ENCODE peak calls at places on chromosomes 12 and 14, in five cellular contexts. One of them, this sample, is unnamed.

GRCh38 chr12:42516573-42516972 is 73.0 kb downstream of the PRICKLE1 start:
- DNase-seq in fibroblast of the conjunctiva: no peak
- DNase-seq in transverse colon: no peak
- DNase-seq in NCI-H510A treated with DMSO at 0.1 percent for 48 hours: no peak
- DNase-seq in LoVo: no peak
- DNase-seq in this sample: no peak

GRCh38 chr12:3777206-3777809 is 24.4 kb upstream of the CRACR2A start:
- DNase-seq in fibroblast of the conjunctiva: no peak
- DNase-seq in NCI-H510A treated with DMSO at 0.1 percent for 48 hours: peak; percentile 84
- DNase-seq in transverse colon: no peak
- DNase-seq in LoVo: peak; percentile 61
- DNase-seq in this sample: peak; percentile 20

GRCh38 chr12:81105687-81106086 is 27.8 kb downstream of the ACSS3 start:
- DNase-seq in transverse colon: no peak
- DNase-seq in LoVo: no peak
- DNase-seq in fibroblast of the conjunctiva: no peak
- DNase-seq in NCI-H510A treated with DMSO at 0.1 percent for 48 hours: no peak
- DNase-seq in this sample: no peak

GRCh38 chr12:68481181-68481941 is 129.3 kb upstream of the RAP1B start:
- DNase-seq in NCI-H510A treated with DMSO at 0.1 percent for 48 hours: no peak
- DNase-seq in fibroblast of the conjunctiva: no peak
- DNase-seq in transverse colon: no peak
- DNase-seq in LoVo: no peak
- DNase-seq in this sample: no peak

GRCh38 chr12:115506822-115507629 is 770.5 kb downstream of the MED13L start:
- DNase-seq in fibroblast of the conjunctiva: no peak
- DNase-seq in LoVo: peak; percentile 82
- DNase-seq in transverse colon: peak; percentile 7
- DNase-seq in NCI-H510A treated with DMSO at 0.1 percent for 48 hours: no peak
- DNase-seq in this sample: no peak

GRCh38 chr12:45914090-45914489 is 76.3 kb downstream of the SCAF11 start:
- DNase-seq in NCI-H510A treated with DMSO at 0.1 percent for 48 hours: no peak
- DNase-seq in LoVo: no peak
- DNase-seq in fibroblast of the conjunctiva: peak; percentile 24
- DNase-seq in transverse colon: no peak
- DNase-seq in this sample: peak; percentile 24

GRCh38 chr14:99792551-99793212 is 531 bp upstream of the EML1 start:
- DNase-seq in transverse colon: no peak
- DNase-seq in NCI-H510A treated with DMSO at 0.1 percent for 48 hours: peak; percentile 24
- DNase-seq in LoVo: no peak
- DNase-seq in fibroblast of the conjunctiva: no peak
- DNase-seq in this sample: peak; percentile 6

GRCh38 chr12:77113971-77114370 is 48.6 kb upstream of the E2F7 start:
- DNase-seq in NCI-H510A treated with DMSO at 0.1 percent for 48 hours: no peak
- DNase-seq in LoVo: no peak
- DNase-seq in fibroblast of the conjunctiva: no peak
- DNase-seq in transverse colon: no peak
- DNase-seq in this sample: peak; percentile 10

GRCh38 chr12:108511633-108512540 is 3.2 kb upstream of the FICD start:
- DNase-seq in fibroblast of the conjunctiva: peak; percentile 66
- DNase-seq in LoVo: peak; percentile 81
- DNase-seq in NCI-H510A treated with DMSO at 0.1 percent for 48 hours: peak; percentile 78
- DNase-seq in transverse colon: peak; percentile 75
- DNase-seq in this sample: peak; percentile 37

GRCh38 chr12:19800884-19801283 is 361.6 kb downstream of the AEBP2 start:
- DNase-seq in NCI-H510A treated with DMSO at 0.1 percent for 48 hours: no peak
- DNase-seq in transverse colon: no peak
- DNase-seq in LoVo: no peak
- DNase-seq in fibroblast of the conjunctiva: no peak
- DNase-seq in this sample: no peak

GRCh38 chr12:126437934-126438333 is 1372.7 kb downstream of the AACS start:
- DNase-seq in transverse colon: no peak
- DNase-seq in NCI-H510A treated with DMSO at 0.1 percent for 48 hours: no peak
- DNase-seq in fibroblast of the conjunctiva: no peak
- DNase-seq in LoVo: no peak
- DNase-seq in this sample: no peak

GRCh38 chr14:105330491-105330895 is 15.9 kb downstream of the PACS2 start:
- DNase-seq in fibroblast of the conjunctiva: no peak
- DNase-seq in NCI-H510A treated with DMSO at 0.1 percent for 48 hours: no peak
- DNase-seq in transverse colon: no peak
- DNase-seq in LoVo: no peak
- DNase-seq in this sample: no peak

GRCh38 chr12:90008277-90008676 is 299.6 kb upstream of the ATP2B1 start:
- DNase-seq in transverse colon: no peak
- DNase-seq in fibroblast of the conjunctiva: no peak
- DNase-seq in NCI-H510A treated with DMSO at 0.1 percent for 48 hours: no peak
- DNase-seq in LoVo: no peak
- DNase-seq in this sample: no peak

GRCh38 chr12:25723286-25723685 is 170.2 kb upstream of the LMNTD1 start:
- DNase-seq in fibroblast of the conjunctiva: no peak
- DNase-seq in transverse colon: no peak
- DNase-seq in LoVo: no peak
- DNase-seq in NCI-H510A treated with DMSO at 0.1 percent for 48 hours: no peak
- DNase-seq in this sample: no peak

GRCh38 chr12:6363330-6364036 is 11.9 kb downstream of the SCNN1A start:
- DNase-seq in fibroblast of the conjunctiva: no peak
- DNase-seq in transverse colon: peak; percentile 89
- DNase-seq in LoVo: peak; percentile 93
- DNase-seq in NCI-H510A treated with DMSO at 0.1 percent for 48 hours: no peak
- DNase-seq in this sample: peak; percentile 81

GRCh38 chr12:104356231-104357115 is 52.9 kb downstream of the EID3 start:
- DNase-seq in transverse colon: no peak
- DNase-seq in LoVo: no peak
- DNase-seq in NCI-H510A treated with DMSO at 0.1 percent for 48 hours: no peak
- DNase-seq in fibroblast of the conjunctiva: no peak
- DNase-seq in this sample: no peak

GRCh38 chr12:68901145-68901544 is 31.8 kb downstream of the CPM start:
- DNase-seq in transverse colon: no peak
- DNase-seq in LoVo: no peak
- DNase-seq in fibroblast of the conjunctiva: no peak
- DNase-seq in NCI-H510A treated with DMSO at 0.1 percent for 48 hours: no peak
- DNase-seq in this sample: no peak

GRCh38 chr12:28583771-28584261 is 393.6 kb downstream of the CCDC91 start:
- DNase-seq in fibroblast of the conjunctiva: no peak
- DNase-seq in transverse colon: no peak
- DNase-seq in LoVo: peak; percentile 27
- DNase-seq in NCI-H510A treated with DMSO at 0.1 percent for 48 hours: no peak
- DNase-seq in this sample: no peak

GRCh38 chr12:1518763-1519516 is 75.4 kb downstream of the FBXL14 start:
- DNase-seq in fibroblast of the conjunctiva: peak; percentile 63
- DNase-seq in LoVo: peak; percentile 87
- DNase-seq in transverse colon: no peak
- DNase-seq in NCI-H510A treated with DMSO at 0.1 percent for 48 hours: peak; percentile 74
- DNase-seq in this sample: peak; percentile 89

GRCh38 chr12:56521590-56522371 is at the start of gene RBMS2:
- DNase-seq in fibroblast of the conjunctiva: peak; percentile 88
- DNase-seq in transverse colon: peak; percentile 80
- DNase-seq in NCI-H510A treated with DMSO at 0.1 percent for 48 hours: peak; percentile 78
- DNase-seq in LoVo: peak; percentile 87
- DNase-seq in this sample: peak; percentile 94

GRCh38 chr14:76773188-76773885 is 12.1 kb downstream of the VASH1 start:
- DNase-seq in fibroblast of the conjunctiva: peak; percentile 56
- DNase-seq in transverse colon: peak; percentile 49
- DNase-seq in LoVo: peak; percentile 36
- DNase-seq in NCI-H510A treated with DMSO at 0.1 percent for 48 hours: no peak
- DNase-seq in this sample: no peak